ENCODE peak calls at places on chromosomes 13 and 19, in six cellular contexts. I, X, H, L, P and C are unnamed samples.

GRCh38 chr13:113750554-113751399 is 8.2 kb upstream of the TMEM255B start:
- DNase-seq in I (no peak), X (no peak), H (no peak), L (no peak), P (no peak), C (no peak)

GRCh38 chr13:88919970-88920628 is 1248.9 kb downstream of the SLITRK5 start:
- DNase-seq in P (no peak), I (no peak), H (no peak), X (no peak), L (no peak), C (no peak)

GRCh38 chr13:68176486-68176885 is 946.4 kb upstream of the PCDH9 start:
- DNase-seq in H (no peak), P (no peak), I (no peak), L (no peak), X (no peak), C (no peak)

GRCh38 chr13:42333613-42334328 is 61.8 kb downstream of the AKAP11 start:
- DNase-seq in I (no peak), X (no peak), P (no peak), H (peak), L (no peak), C (no peak)

GRCh38 chr13:112448621-112449544 is 72.7 kb downstream of the SPACA7 start:
- DNase-seq in I (peak), L (peak), P (no peak), H (no peak), X (no peak), C (no peak)

GRCh38 chr19:4878491-4878968 is 11.1 kb upstream of the PLIN3 start:
- DNase-seq in H (no peak), L (no peak), I (peak), P (no peak), X (no peak), C (no peak)

GRCh38 chr13:20161275-20161950 is 561 bp upstream of the GJA3 start:
- DNase-seq in H (peak), P (peak), X (no peak), I (peak), L (no peak), C (no peak)

GRCh38 chr13:38758278-38758677 is 71.4 kb downstream of the FREM2 start:
- DNase-seq in X (no peak), L (no peak), I (no peak), H (no peak), P (no peak), C (no peak)

GRCh38 chr13:44961997-44962396 is 27.3 kb downstream of the NUFIP1 start:
- DNase-seq in X (no peak), P (no peak), L (no peak), H (no peak), I (no peak), C (no peak)

GRCh38 chr19:29489182-29489951 is 36.4 kb upstream of the VSTM2B start:
- DNase-seq in X (no peak), P (no peak), H (no peak), L (peak), I (no peak), C (no peak)

GRCh38 chr19:38293281-38293680 is 10.8 kb upstream of the C19orf33 start:
- DNase-seq in X (no peak), L (no peak), I (no peak), P (no peak), H (no peak), C (no peak)

GRCh38 chr13:33167521-33167920 is 118.0 kb downstream of the STARD13 start:
- DNase-seq in H (no peak), I (no peak), L (no peak), X (no peak), P (no peak), C (no peak)

GRCh38 chr19:35052599-35053190 is 11.2 kb downstream of the HPN start:
- DNase-seq in P (no peak), H (no peak), I (no peak), L (no peak), X (no peak), C (no peak)